ENCODE peak calls at places on chromosomes 6 and 20, in nine cellular contexts. One of them, this sample, is unnamed. For H3K4me1, the result is how much of the 10 kb centered on the place peaks cover.

GRCh38 chr6:29845405-29846006 is 17.9 kb downstream of the HLA-G start:
- DNase-seq in adrenal gland: no peak
- DNase-seq in psoas muscle: no peak
- DNase-seq in endothelial cell of umbilical vein: no peak
- DNase-seq in colonic mucosa: peak
- DNase-seq in breast epithelium: no peak
- DNase-seq in heart left ventricle: no peak
- DNase-seq in GM12878: peak
- DNase-seq in mucosa of descending colon: no peak
- DNase-seq in this sample: no peak

GRCh38 chr6:31908791-31909190 is 6.9 kb upstream of the ZBTB12 start:
- DNase-seq in heart left ventricle: no peak
- DNase-seq in colonic mucosa: no peak
- DNase-seq in adrenal gland: no peak
- DNase-seq in GM12878: peak
- DNase-seq in psoas muscle: no peak
- DNase-seq in breast epithelium: no peak
- DNase-seq in mucosa of descending colon: no peak
- DNase-seq in endothelial cell of umbilical vein: no peak
- DNase-seq in this sample: no peak

GRCh38 chr6:144675231-144675861 is 390.2 kb downstream of the UTRN start:
- DNase-seq in colonic mucosa: peak
- DNase-seq in GM12878: peak
- DNase-seq in psoas muscle: no peak
- DNase-seq in adrenal gland: peak
- DNase-seq in heart left ventricle: no peak
- DNase-seq in mucosa of descending colon: peak
- DNase-seq in endothelial cell of umbilical vein: peak
- DNase-seq in breast epithelium: no peak
- DNase-seq in this sample: peak

GRCh38 chr6:23532227-23532626 is 593.8 kb upstream of the NRSN1 start:
- DNase-seq in adrenal gland: no peak
- DNase-seq in GM12878: no peak
- DNase-seq in breast epithelium: no peak
- DNase-seq in heart left ventricle: no peak
- DNase-seq in psoas muscle: no peak
- DNase-seq in colonic mucosa: no peak
- DNase-seq in mucosa of descending colon: no peak
- DNase-seq in endothelial cell of umbilical vein: no peak
- DNase-seq in this sample: no peak

GRCh38 chr6:36962874-36963273 is 8.3 kb downstream of the PI16 start:
- DNase-seq in heart left ventricle: peak
- DNase-seq in mucosa of descending colon: peak
- DNase-seq in endothelial cell of umbilical vein: no peak
- DNase-seq in GM12878: no peak
- DNase-seq in colonic mucosa: peak
- DNase-seq in psoas muscle: peak
- DNase-seq in breast epithelium: no peak
- DNase-seq in adrenal gland: peak
- DNase-seq in this sample: peak

GRCh38 chr6:48535569-48535968 is 424.6 kb upstream of the PTCHD4 start:
- DNase-seq in heart left ventricle: no peak
- DNase-seq in GM12878: no peak
- DNase-seq in colonic mucosa: no peak
- DNase-seq in breast epithelium: no peak
- DNase-seq in endothelial cell of umbilical vein: no peak
- DNase-seq in mucosa of descending colon: no peak
- DNase-seq in adrenal gland: no peak
- DNase-seq in psoas muscle: no peak
- DNase-seq in this sample: no peak

GRCh38 chr6:37648465-37649330 is 49.0 kb downstream of the MDGA1 start:
- DNase-seq in mucosa of descending colon: peak
- DNase-seq in colonic mucosa: peak
- DNase-seq in heart left ventricle: no peak
- DNase-seq in endothelial cell of umbilical vein: no peak
- DNase-seq in breast epithelium: no peak
- DNase-seq in psoas muscle: no peak
- DNase-seq in GM12878: no peak
- DNase-seq in adrenal gland: no peak
- DNase-seq in this sample: no peak

GRCh38 chr6:159693894-159694545 is 979 bp upstream of the SOD2 start:
- DNase-seq in colonic mucosa: peak
- DNase-seq in endothelial cell of umbilical vein: peak
- DNase-seq in adrenal gland: peak
- DNase-seq in heart left ventricle: no peak
- DNase-seq in breast epithelium: no peak
- DNase-seq in psoas muscle: no peak
- DNase-seq in GM12878: no peak
- DNase-seq in mucosa of descending colon: no peak
- DNase-seq in this sample: peak

GRCh38 chr6:133241088-133241900 is at the start of gene EYA4:
- DNase-seq in adrenal gland: no peak
- DNase-seq in psoas muscle: peak
- DNase-seq in mucosa of descending colon: no peak
- DNase-seq in breast epithelium: no peak
- DNase-seq in colonic mucosa: no peak
- DNase-seq in GM12878: no peak
- DNase-seq in heart left ventricle: peak
- DNase-seq in endothelial cell of umbilical vein: no peak
- DNase-seq in this sample: no peak

GRCh38 chr6:147508871-147509608 is 550 bp downstream of the SAMD5 start:
- DNase-seq in colonic mucosa: peak
- DNase-seq in adrenal gland: no peak
- DNase-seq in breast epithelium: no peak
- DNase-seq in heart left ventricle: peak
- DNase-seq in GM12878: no peak
- DNase-seq in psoas muscle: peak
- DNase-seq in mucosa of descending colon: peak
- DNase-seq in endothelial cell of umbilical vein: peak
- DNase-seq in this sample: no peak

GRCh38 chr6:27840572-27840971 is 71.6 kb downstream of the OR2B2 start:
- DNase-seq in GM12878: no peak
- DNase-seq in mucosa of descending colon: no peak
- DNase-seq in colonic mucosa: no peak
- DNase-seq in psoas muscle: no peak
- DNase-seq in heart left ventricle: no peak
- DNase-seq in breast epithelium: no peak
- DNase-seq in endothelial cell of umbilical vein: no peak
- DNase-seq in adrenal gland: no peak
- DNase-seq in this sample: no peak

GRCh38 chr20:58701431-58702160 is 9.0 kb downstream of the NPEPL1 start:
- DNase-seq in breast epithelium: no peak
- DNase-seq in endothelial cell of umbilical vein: no peak
- DNase-seq in colonic mucosa: no peak
- DNase-seq in mucosa of descending colon: no peak
- DNase-seq in psoas muscle: no peak
- DNase-seq in adrenal gland: no peak
- DNase-seq in GM12878: no peak
- DNase-seq in heart left ventricle: peak
- DNase-seq in this sample: peak
- H3K4me1 ChIP-seq in breast epithelium: under half
- H3K4me1 ChIP-seq in endothelial cell of umbilical vein: under half
- H3K4me1 ChIP-seq in colonic mucosa: under half
- H3K4me1 ChIP-seq in mucosa of descending colon: under half
- H3K4me1 ChIP-seq in psoas muscle: under half
- H3K4me1 ChIP-seq in adrenal gland: under half
- H3K4me1 ChIP-seq in GM12878: under half
- H3K4me1 ChIP-seq in heart left ventricle: under half
- H3K4me1 ChIP-seq in this sample: under half

DNA sequence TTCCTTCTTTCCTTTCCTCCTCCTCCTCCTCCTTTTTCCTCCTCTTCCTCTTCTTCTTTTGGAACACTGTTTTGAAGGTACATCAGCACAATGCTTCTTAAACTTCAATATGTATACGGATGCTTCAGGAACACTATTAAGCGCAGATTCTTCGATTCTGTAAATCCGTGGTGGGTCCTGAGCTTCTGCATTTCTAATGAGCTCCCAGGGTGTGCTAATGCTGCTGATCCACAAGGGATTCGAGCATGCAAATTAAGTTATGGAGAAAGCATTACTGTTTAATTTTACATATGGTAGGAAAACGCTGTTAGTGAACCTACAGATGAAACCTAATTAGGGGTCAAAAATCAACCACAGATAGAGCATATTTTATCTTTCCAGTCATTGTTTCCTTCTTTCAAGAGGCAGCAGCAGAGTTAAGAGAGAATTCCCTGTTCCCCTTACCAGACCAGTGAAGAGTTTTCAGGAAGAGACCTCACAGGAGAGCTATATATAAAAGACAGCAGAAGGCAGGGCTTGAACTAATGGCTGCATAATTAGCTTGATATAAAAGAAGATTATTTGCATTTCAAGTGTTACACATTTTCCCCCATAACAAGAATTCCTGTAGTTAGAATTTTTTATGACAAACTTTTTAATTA is 47.2 kb downstream of the KIF13A start:
- DNase-seq in endothelial cell of umbilical vein: no peak
- DNase-seq in mucosa of descending colon: no peak
- DNase-seq in GM12878: no peak
- DNase-seq in adrenal gland: no peak
- DNase-seq in colonic mucosa: no peak
- DNase-seq in breast epithelium: no peak
- DNase-seq in heart left ventricle: no peak
- DNase-seq in psoas muscle: no peak
- DNase-seq in this sample: no peak
- H3K4me3 ChIP-seq in endothelial cell of umbilical vein: no peak
- H3K4me3 ChIP-seq in mucosa of descending colon: no peak
- H3K4me3 ChIP-seq in GM12878: no peak
- H3K4me3 ChIP-seq in adrenal gland: no peak
- H3K4me3 ChIP-seq in colonic mucosa: no peak
- H3K4me3 ChIP-seq in breast epithelium: no peak
- H3K4me3 ChIP-seq in heart left ventricle: no peak
- H3K4me3 ChIP-seq in psoas muscle: no peak
- H3K4me3 ChIP-seq in this sample: no peak

DNA sequence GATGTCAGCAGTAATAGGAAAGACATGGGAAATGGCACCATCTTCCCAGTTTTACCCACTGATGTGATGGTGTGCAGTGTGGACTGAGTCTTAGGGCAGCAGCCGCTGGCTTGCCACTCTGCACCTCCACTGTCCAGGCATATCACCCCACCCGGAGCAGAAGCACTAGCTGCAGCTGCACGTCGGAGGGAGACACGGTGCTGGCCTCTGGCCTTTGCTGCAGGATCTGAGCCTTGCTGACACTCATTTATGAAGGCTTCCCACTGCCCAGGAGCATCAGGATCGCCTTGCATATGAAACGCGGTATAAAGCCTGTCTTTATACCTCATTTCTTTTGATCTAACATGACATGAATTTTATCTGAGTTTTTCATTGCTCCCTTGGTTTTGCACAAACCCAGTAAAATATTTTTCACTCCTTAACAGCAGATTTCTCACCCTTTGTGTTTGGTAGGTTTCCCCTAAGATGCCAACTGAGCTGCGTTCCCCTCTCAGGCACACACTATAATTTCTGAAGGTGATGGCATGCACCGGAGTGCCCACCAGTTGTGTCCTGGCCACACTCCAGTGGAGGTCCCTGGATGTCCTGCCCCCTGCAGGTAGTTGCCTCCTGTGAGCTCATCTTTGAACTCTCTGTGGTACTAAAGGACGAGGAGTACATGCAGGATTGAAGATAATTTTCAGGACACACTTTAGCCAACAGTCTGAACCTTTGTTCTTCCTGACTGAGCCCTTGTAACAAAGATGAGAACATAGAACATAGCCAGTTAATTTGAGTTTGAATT is 8.9 kb upstream of the EXOC2 start:
- DNase-seq in psoas muscle: no peak
- DNase-seq in endothelial cell of umbilical vein: no peak
- DNase-seq in heart left ventricle: no peak
- DNase-seq in adrenal gland: no peak
- DNase-seq in GM12878: no peak
- DNase-seq in mucosa of descending colon: no peak
- DNase-seq in colonic mucosa: no peak
- DNase-seq in breast epithelium: no peak
- DNase-seq in this sample: no peak
- TF ChIP-seq CTCF in psoas muscle: no peak
- TF ChIP-seq CTCF in endothelial cell of umbilical vein: no peak
- TF ChIP-seq CTCF in heart left ventricle: no peak
- TF ChIP-seq CTCF in adrenal gland: no peak
- TF ChIP-seq CTCF in GM12878: no peak
- TF ChIP-seq CTCF in mucosa of descending colon: no peak
- TF ChIP-seq CTCF in colonic mucosa: no peak
- TF ChIP-seq CTCF in breast epithelium: no peak
- TF ChIP-seq CTCF in this sample: no peak

DNA sequence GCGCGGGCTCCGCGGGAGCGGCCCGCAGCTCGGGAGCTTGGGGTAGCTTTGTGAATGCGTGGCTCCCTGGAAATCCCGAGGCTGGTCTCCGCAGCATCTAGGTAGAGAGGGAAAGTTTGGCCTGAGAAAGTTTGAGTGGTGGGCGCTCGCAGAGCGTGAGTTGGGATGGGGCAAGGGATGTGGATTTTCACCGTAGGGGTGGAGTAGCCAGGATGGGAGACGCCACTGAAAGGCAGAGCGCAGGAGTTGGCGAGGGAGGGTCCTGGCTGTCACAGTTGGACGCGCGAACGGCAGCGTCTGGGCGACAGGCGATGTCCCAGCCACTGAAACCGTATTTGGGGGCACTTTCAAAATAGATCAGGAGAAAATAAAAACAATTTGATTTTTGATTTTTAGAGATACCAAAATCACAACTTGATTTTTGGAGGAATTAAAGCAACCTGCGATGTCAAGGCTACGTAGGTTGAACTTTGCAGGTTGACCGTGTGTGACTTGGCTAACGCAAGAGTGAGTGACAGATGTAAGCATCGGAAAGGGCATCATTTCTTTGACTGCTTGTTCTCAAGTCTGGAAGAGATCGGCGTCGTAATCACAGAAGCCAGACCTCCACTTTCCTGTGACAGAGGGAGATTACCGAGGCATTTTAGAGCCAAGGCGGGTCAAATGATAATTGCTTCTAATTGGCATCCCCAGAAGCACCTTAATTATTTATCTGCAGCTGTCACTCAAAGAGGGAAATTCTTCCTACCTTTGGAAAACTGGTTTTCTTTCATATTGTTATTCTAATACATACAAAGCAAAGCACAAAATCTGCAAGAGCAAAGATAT is 646 bp downstream of the HEY2 start:
- DNase-seq in colonic mucosa: peak
- DNase-seq in mucosa of descending colon: no peak
- DNase-seq in endothelial cell of umbilical vein: no peak
- DNase-seq in breast epithelium: no peak
- DNase-seq in GM12878: no peak
- DNase-seq in heart left ventricle: peak
- DNase-seq in psoas muscle: peak
- DNase-seq in adrenal gland: no peak
- DNase-seq in this sample: peak
- H3K4me1 ChIP-seq in colonic mucosa: under half
- H3K4me1 ChIP-seq in mucosa of descending colon: under half
- H3K4me1 ChIP-seq in endothelial cell of umbilical vein: under half
- H3K4me1 ChIP-seq in breast epithelium: under half
- H3K4me1 ChIP-seq in GM12878: under half
- H3K4me1 ChIP-seq in heart left ventricle: under half
- H3K4me1 ChIP-seq in psoas muscle: under half
- H3K4me1 ChIP-seq in adrenal gland: under half
- H3K4me1 ChIP-seq in this sample: under half

This sample was measured in tibial artery.